ENCODE peak calls at places on chromosomes 6 and 20, in six cellular contexts. N is IMR-90, W is tibial artery, Z is ascending aorta, L is A549, D is ovary. C is an unnamed sample.

GRCh38 chr6:30311101-30311500 is 15.6 kb upstream of the TRIM39 start:
- DNase-seq in W (no peak), N (no peak), D (no peak), Z (no peak), L (no peak), C (no peak)

GRCh38 chr6:148407372-148407771 is 64.7 kb downstream of the SASH1 start:
- DNase-seq in D (no peak), Z (no peak), W (peak; percentile 71), L (no peak), N (peak; percentile 97), C (no peak)

GRCh38 chr6:75849329-75850025 is 100.4 kb downstream of the MYO6 start:
- DNase-seq in Z (no peak), D (no peak), L (no peak), N (peak; percentile 19), W (no peak), C (no peak)

GRCh38 chr6:14676084-14676483 is 558.5 kb downstream of the CD83 start:
- DNase-seq in N (peak; percentile 79), W (no peak), D (no peak), L (no peak), Z (no peak), C (no peak)

GRCh38 chr20:16455296-16455695 is 118.0 kb downstream of the KIF16B start:
- DNase-seq in Z (no peak), N (no peak), L (no peak), W (no peak), D (no peak), C (no peak)

GRCh38 chr20:5766085-5766764 is 16.0 kb downstream of the SHLD1 start:
- DNase-seq in W (no peak), N (no peak), L (no peak), Z (no peak), D (no peak), C (no peak)

GRCh38 chr6:108123946-108124345 is 41.9 kb upstream of the NR2E1 start:
- DNase-seq in Z (no peak), N (no peak), L (no peak), D (no peak), W (no peak), C (no peak)

GRCh38 chr6:138203315-138203714 is 15.0 kb downstream of the PBOV1 start:
- DNase-seq in W (no peak), Z (no peak), L (no peak), N (no peak), D (no peak), C (no peak)

GRCh38 chr20:32674362-32674789 is 635 bp upstream of the C20orf203 start:
- DNase-seq in W (no peak), L (peak; percentile 80), Z (no peak), D (no peak), N (peak; percentile 50), C (no peak)

GRCh38 chr6:157558487-157559200 is 177.7 kb downstream of the ZDHHC14 start:
- DNase-seq in D (no peak), W (no peak), L (no peak), Z (no peak), N (no peak), C (no peak)

GRCh38 chr6:168432196-168432595 is 8.8 kb upstream of the SMOC2 start:
- DNase-seq in D (no peak), N (no peak), W (peak; percentile 56), Z (no peak), L (no peak), C (no peak)

GRCh38 chr6:6694825-6695710 is 106.5 kb downstream of the LY86 start:
- DNase-seq in D (peak; percentile 75), L (no peak), W (no peak), Z (no peak), N (no peak), C (no peak)

GRCh38 chr6:124961784-124962611 is at the start of gene RNF217:
- DNase-seq in W (peak; percentile 89), Z (peak; percentile 84), D (peak; percentile 87), L (peak; percentile 48), N (peak; percentile 76), C (no peak)

GRCh38 chr6:1039191-1039590 is 272.7 kb upstream of the FOXQ1 start:
- DNase-seq in N (no peak), L (no peak), D (no peak), Z (no peak), W (no peak), C (no peak)

GRCh38 chr6:108799791-108800190 is 48.4 kb upstream of the ARMC2 start:
- DNase-seq in D (no peak), N (no peak), L (no peak), W (no peak), Z (no peak), C (no peak)

GRCh38 chr6:83417880-83418663 is 12.8 kb downstream of the ME1 start:
- DNase-seq in W (no peak), D (no peak), Z (no peak), N (peak; percentile 79), L (peak; percentile 33), C (no peak)

GRCh38 chr20:24782801-24783630 is 166.1 kb upstream of the CST7 start:
- DNase-seq in N (no peak), Z (no peak), D (no peak), L (no peak), W (peak; percentile 62), C (no peak)

GRCh38 chr6:83514877-83515466 is 2.6 kb downstream of the PRSS35 start:
- DNase-seq in Z (no peak), L (peak; percentile 14), N (peak; percentile 80), D (no peak), W (no peak), C (peak; percentile 30)

GRCh38 chr6:68958327-68958726 is 323.2 kb downstream of the ADGRB3 start:
- DNase-seq in D (no peak), L (no peak), Z (no peak), N (no peak), W (no peak), C (no peak)

GRCh38 chr6:40347571-40348011 is 239.6 kb downstream of the LRFN2 start:
- DNase-seq in L (no peak), Z (peak; percentile 35), N (no peak), D (no peak), W (no peak), C (no peak)

GRCh38 chr6:109894181-109894580 is 83.9 kb upstream of the GPR6 start:
- DNase-seq in N (no peak), W (no peak), Z (no peak), L (no peak), D (no peak), C (peak; percentile 17)

GRCh38 chr20:51140671-51141070 is 117.8 kb upstream of the KCNG1 start:
- DNase-seq in L (no peak), Z (peak; percentile 7), W (no peak), N (no peak), D (no peak), C (no peak)

GRCh38 chr6:169251371-169251802 is 2.3 kb downstream of the THBS2 start:
- DNase-seq in W (no peak), D (peak; percentile 48), Z (peak; percentile 70), L (no peak), N (no peak), C (no peak)

GRCh38 chr20:60913298-60913697 is 338.8 kb upstream of the CDH4 start:
- DNase-seq in N (no peak), D (no peak), L (no peak), Z (no peak), W (no peak), C (no peak)

GRCh38 chr20:25136643-25137559 is 55.0 kb upstream of the VSX1 start:
- DNase-seq in W (peak; percentile 95), D (peak; percentile 54), N (peak; percentile 87), L (peak; percentile 87), Z (peak; percentile 90), C (no peak)

GRCh38 chr20:38454556-38455473 is 17.8 kb upstream of the RALGAPB start:
- DNase-seq in W (no peak), N (no peak), D (no peak), Z (no peak), L (no peak), C (no peak)

GRCh38 chr20:38450412-38450975 is 15.4 kb upstream of the SNHG17 start:
- DNase-seq in Z (no peak), L (no peak), D (no peak), W (no peak), N (peak; percentile 49), C (no peak)

GRCh38 chr20:38453941-38454340 is 18.7 kb upstream of the RALGAPB start:
- DNase-seq in D (no peak), N (no peak), Z (no peak), W (no peak), L (no peak), C (peak; percentile 57)

GRCh38 chr20:38449046-38449445 is 13.9 kb upstream of the SNHG17 start:
- DNase-seq in N (no peak), D (no peak), Z (no peak), W (no peak), L (no peak), C (no peak)

GRCh38 chr20:38452880-38453624 is 17.9 kb upstream of the SNHG17 start:
- DNase-seq in W (no peak), D (no peak), L (no peak), N (peak; percentile 74), Z (no peak), C (no peak)
- H3K27ac ChIP-seq in W (no peak overlapping the region), D (no peak overlapping the region), L (no peak overlapping the region), N (peak overlapping the region; percentile 4), Z (no peak overlapping the region), C (no peak overlapping the region)

DNA sequence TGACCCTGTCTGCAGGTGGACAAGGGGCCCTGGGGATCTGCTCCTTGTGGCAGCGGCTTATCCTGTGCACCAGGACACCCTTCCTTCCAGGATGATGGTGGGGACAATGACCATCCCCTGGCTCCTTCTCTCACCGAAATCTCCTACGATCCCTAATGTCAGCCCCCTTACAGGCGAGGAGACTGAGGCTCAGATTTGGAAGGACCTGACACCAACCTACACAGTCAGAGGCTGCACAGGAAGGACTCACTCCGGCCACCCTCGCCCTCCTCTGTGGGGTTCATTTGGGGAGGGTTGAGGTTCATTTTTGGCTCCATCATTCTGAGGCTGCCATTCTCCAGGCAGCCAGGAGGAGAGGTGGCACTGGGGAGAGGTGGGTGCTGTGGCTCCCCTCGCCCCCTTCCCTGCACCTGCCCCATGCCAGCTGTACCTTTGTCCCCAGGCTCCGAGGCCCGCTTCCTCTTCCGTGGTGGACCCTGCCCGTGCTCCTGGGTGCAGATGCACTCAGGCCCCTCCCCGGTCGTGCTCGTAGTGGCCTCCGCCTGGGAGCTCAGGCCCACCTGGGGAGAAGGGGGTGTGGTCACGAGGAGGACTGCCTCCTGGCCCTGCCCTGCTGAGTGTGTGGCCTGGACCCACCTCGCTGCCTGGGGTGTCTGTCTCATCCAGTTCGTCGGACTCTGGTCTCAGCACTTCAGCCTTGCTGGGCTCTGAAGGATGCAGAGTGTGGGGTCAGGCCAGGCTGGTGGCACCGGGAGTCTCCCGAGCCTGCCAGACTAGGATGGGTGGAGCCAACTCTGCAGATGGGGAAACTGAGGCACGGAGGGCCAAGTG is 5.3 kb upstream of the CABLES2 start:
- DNase-seq in L (no peak), D (no peak), Z (no peak), N (no peak), W (no peak), C (no peak)
- H3K27ac ChIP-seq in L (no peak overlapping the region), D (no peak overlapping the region), Z (no peak overlapping the region), N (no peak overlapping the region), W (no peak overlapping the region), C (no peak overlapping the region)

GRCh38 chr6:91023529-91023928 is 436.7 kb upstream of the MAP3K7 start:
- DNase-seq in L (no peak), N (no peak), D (no peak), W (no peak), Z (no peak), C (no peak)
- H3K27ac ChIP-seq in L (no peak overlapping the region), N (no peak overlapping the region), D (no peak overlapping the region), W (no peak overlapping the region), Z (no peak overlapping the region), C (no peak overlapping the region)

DNA sequence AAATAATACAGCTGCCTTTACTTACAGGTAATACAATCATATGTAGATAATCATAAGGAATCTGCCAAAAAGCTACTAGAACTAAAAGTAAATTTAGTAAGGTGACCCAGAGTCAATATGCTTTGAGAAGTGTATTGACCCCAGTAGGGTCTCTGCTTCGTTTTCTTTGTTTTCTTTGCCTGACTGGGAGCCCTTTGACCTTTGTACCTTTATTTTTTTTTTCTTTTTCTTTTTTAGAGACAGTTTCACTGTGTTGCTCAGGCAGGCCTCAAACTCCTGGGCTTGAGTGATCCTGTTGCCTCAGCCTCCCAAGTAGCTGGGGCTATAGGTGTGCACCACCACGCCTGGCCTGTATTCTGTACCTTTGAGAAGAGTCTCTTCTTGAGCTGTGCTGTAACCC is 17.9 kb downstream of the RAB5IF start:
- DNase-seq in L (no peak), D (no peak), W (no peak), Z (no peak), N (no peak), C (no peak)
- H3K27ac ChIP-seq in L (no peak overlapping the region), D (no peak overlapping the region), W (no peak overlapping the region), Z (no peak overlapping the region), N (no peak overlapping the region), C (no peak overlapping the region)

C was measured in GM12878.